ENCODE peak calls at places on chromosomes 1 and 21, in four cellular contexts. L is K562, V is IMR-90, X is endothelial cell of umbilical vein. G is an unnamed sample. For H3K9me1, the result is how much of the 10 kb centered on the place peaks cover.

GRCh38 chr1:109625176-109625575 is 5.5 kb downstream of the AMPD2 start:
- DNase-seq in X (no peak), L (no peak), V (no peak), G (no peak)

GRCh38 chr1:153140484-153140883 is 10.2 kb downstream of the SPRR2G start:
- DNase-seq in X (no peak), V (no peak), L (no peak), G (no peak)

GRCh38 chr1:109787211-109787844 is 23.6 kb upstream of the EPS8L3 start:
- DNase-seq in L (no peak), X (no peak), V (peak), G (peak)

GRCh38 chr1:17441265-17441992 is 2.0 kb upstream of the RCC2 start:
- DNase-seq in X (no peak), V (peak), L (no peak), G (peak)

GRCh38 chr1:181137217-181137743 is 48.8 kb downstream of the IER5 start:
- DNase-seq in L (no peak), X (no peak), V (no peak), G (no peak)

GRCh38 chr1:204971700-204972336 is 71.2 kb upstream of the CNTN2 start:
- DNase-seq in L (peak), X (peak), V (peak), G (peak)

GRCh38 chr1:7506677-7507619 is 264.1 kb upstream of the VAMP3 start:
- DNase-seq in V (no peak), L (no peak), X (no peak), G (no peak)

GRCh38 chr1:74908131-74908530 is 175.2 kb downstream of the TYW3 start:
- DNase-seq in V (no peak), X (no peak), L (no peak), G (no peak)

GRCh38 chr1:203172184-203173115 is 3.2 kb downstream of the MYBPH start:
- DNase-seq in X (peak), L (peak), V (peak), G (no peak)

GRCh38 chr1:222369991-222370910 is 177.7 kb downstream of the HHIPL2 start:
- DNase-seq in X (no peak), L (no peak), V (peak), G (peak)

GRCh38 chr1:166145496-166145895 is 21.3 kb downstream of the FAM78B start:
- DNase-seq in V (no peak), X (no peak), L (no peak), G (no peak)

GRCh38 chr1:157992031-157992568 is 1.3 kb upstream of the KIRREL1 start:
- DNase-seq in L (peak), X (peak), V (peak), G (no peak)

GRCh38 chr1:206958154-206958553 is 11.9 kb upstream of the PIGR start:
- DNase-seq in X (no peak), V (no peak), L (no peak), G (no peak)
- H3K9me1 ChIP-seq in X (under half), V (under half), L (under half), G (under half)

DNA sequence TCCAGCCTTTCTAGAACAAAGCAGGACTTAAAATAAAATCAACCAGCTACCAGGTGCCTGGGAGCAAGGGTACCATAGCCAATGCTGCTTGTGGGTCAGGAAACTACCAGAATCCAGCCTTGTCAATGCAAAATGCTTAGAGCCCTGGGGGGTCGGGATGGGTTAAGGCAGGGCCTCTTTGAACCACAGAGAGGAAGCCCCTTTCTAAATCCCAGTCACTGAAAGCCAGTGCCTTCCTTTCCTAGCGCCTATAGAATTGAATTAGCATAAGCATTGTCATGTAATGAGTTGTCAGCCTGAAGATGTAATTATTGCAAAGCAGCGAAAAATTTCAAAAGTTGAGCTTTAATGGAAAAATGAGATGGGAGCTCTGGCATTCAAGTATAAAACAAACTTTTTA is 176.6 kb upstream of the DAB1 start:
- DNase-seq in X (no peak), L (no peak), V (no peak), G (no peak)
- H3K4me2 ChIP-seq in X (no peak), L (no peak), V (no peak), G (no peak)

GRCh38 chr1:226598455-226598849 is 49.9 kb downstream of the STUM start:
- DNase-seq in V (no peak), L (no peak), X (no peak), G (no peak)

GRCh38 chr1:226602186-226603029 is 53.8 kb downstream of the STUM start:
- DNase-seq in V (peak), L (no peak), X (no peak), G (peak)

GRCh38 chr1:226601456-226601855 is 52.9 kb downstream of the STUM start:
- DNase-seq in V (no peak), L (no peak), X (no peak), G (no peak)

GRCh38 chr1:226599636-226600238 is 51.2 kb downstream of the STUM start:
- DNase-seq in X (no peak), V (no peak), L (no peak), G (no peak)

DNA sequence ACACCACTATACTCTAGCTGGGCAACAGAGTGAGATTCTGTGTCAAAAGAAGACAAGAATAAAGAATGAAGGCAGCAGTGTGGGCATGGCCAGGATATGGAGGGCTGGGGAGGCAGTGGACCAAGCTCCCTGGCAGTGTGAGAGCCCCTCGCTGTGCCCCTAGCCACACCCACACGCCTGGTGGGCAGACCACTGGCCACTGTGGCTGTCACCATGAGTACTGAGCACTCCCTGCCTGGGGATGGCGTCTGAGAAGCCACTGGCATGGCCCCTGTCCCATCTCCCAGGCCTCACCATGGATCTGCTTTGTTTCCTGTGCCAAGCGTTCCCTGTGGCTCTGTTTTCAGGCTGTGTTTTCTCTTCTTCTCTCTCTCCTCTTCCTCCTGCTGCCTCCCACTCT is 51.7 kb downstream of the STUM start:
- DNase-seq in V (no peak), L (no peak), X (no peak), G (no peak)
- H2AFZ ChIP-seq in V (peak), L (no peak), X (no peak), G (no peak)

GRCh38 chr21:23812485-23812884 is 1794.8 kb downstream of the MRPL39 start:
- DNase-seq in V (no peak), X (no peak), L (no peak), G (no peak)

GRCh38 chr21:23811802-23812201 is 1795.5 kb downstream of the MRPL39 start:
- DNase-seq in X (no peak), V (no peak), L (no peak), G (no peak)

GRCh38 chr21:23804866-23805265 is 1802.4 kb downstream of the MRPL39 start:
- DNase-seq in L (no peak), V (no peak), X (no peak), G (no peak)

GRCh38 chr21:23809573-23809972 is 1797.7 kb downstream of the MRPL39 start:
- DNase-seq in X (no peak), L (no peak), V (no peak), G (no peak)
- H3K9me1 ChIP-seq in X (under half), L (under half), V (under half), G (under half)

GRCh38 chr1:27572679-27573426 is 31.1 kb downstream of the AHDC1 start:
- DNase-seq in V (no peak), X (no peak), L (peak), G (no peak)
- H3K4me2 ChIP-seq in V (no peak), X (no peak), L (peak), G (no peak)

GRCh38 chr1:54567961-54568360 is 19.9 kb downstream of the ACOT11 start:
- DNase-seq in L (no peak), X (no peak), V (peak), G (no peak)

GRCh38 chr1:54571803-54572202 is 23.8 kb downstream of the ACOT11 start:
- DNase-seq in X (peak), L (no peak), V (no peak), G (no peak)

GRCh38 chr1:54570161-54570560 is 22.1 kb downstream of the ACOT11 start:
- DNase-seq in L (no peak), X (no peak), V (no peak), G (no peak)

GRCh38 chr1:54571326-54571725 is 23.3 kb downstream of the ACOT11 start:
- DNase-seq in L (no peak), V (no peak), X (peak), G (no peak)

DNA sequence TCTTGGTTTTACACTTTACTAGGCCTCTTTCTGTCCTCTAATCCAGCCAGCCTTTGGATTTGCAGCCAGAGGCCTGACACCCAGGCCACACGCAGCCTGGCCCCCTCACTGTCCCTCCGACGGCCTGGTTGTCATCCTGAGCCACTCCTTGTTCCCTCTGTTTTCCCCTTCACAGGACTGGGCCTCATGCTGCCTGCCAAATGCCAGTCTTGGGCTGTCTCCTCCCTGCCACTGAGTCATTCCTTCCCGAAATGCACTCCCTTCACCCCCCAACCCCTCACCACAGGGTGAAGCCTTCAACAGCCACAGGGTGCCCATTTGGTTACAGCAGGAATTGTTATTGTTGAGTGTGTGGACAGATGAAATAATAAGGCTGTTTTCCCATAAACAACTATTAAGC is 21.3 kb downstream of the ACOT11 start:
- DNase-seq in L (no peak), X (no peak), V (no peak), G (no peak)
- H2AFZ ChIP-seq in L (no peak), X (peak), V (no peak), G (peak)

GRCh38 chr21:29248124-29248523 is 50.6 kb upstream of the BACH1 start:
- DNase-seq in V (peak), L (no peak), X (no peak), G (no peak)
- H3K9me1 ChIP-seq in V (under half), L (under half), X (under half), G (under half)

DNA sequence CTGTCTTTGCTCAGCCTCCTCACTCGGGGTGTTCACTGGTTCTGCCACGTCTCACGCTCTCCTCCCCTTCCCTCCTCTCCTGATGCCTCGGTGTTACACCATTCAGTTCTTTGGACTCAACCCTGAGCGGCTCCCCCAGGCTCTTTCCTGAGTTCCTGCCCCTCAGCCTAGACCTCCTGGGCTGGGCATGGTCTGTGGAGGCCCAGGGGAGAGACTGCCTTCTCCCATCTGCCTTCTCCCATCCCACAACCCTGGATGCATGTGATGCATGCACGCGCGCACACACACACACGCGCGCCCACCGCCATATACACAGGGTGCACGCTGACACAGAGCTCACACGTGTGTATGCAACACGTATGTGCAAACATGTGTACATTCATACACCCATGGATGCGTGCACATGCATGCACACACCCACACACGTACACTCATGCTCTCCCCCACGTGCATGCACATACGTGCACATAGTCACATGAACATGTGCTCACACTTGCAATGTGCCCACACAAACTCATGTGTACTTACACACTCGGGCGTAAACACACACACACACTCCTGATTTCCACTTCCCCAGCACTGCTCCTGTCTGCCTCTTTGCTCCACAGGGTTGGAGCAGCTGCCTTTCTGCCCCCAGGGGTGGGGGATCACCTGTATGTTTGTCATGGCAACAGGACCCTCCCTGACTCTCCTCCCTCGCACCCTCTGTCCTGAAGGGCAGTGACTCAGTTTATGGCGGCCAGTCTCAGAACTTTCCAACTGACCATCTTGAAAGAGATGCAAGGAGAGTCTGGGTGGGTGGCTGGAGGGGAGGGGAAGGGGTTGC is 59.0 kb downstream of the HUNK start:
- DNase-seq in X (no peak), V (no peak), L (no peak), G (no peak)
- H3K4me2 ChIP-seq in X (no peak), V (no peak), L (no peak), G (no peak)

GRCh38 chr21:18164483-18164882 is 80.2 kb upstream of the CHODL start:
- DNase-seq in L (no peak), X (peak), V (no peak), G (no peak)
- H2AFZ ChIP-seq in L (no peak), X (peak), V (no peak), G (no peak)